ENCODE peak calls at places on chromosome 10, in four cellular contexts. One of them, this sample, is unnamed. For H3K36me3, the result is how much of the 10 kb centered on the place peaks cover.

GRCh38 chr10:28984431-28984830 is 304.4 kb upstream of the LYZL1 start:
- DNase-seq in cardiac muscle cell: peak
- DNase-seq in fibroblast of lung: peak
- DNase-seq in pancreas: peak
- DNase-seq in this sample: peak

GRCh38 chr10:71945819-71946474 is 18.2 kb upstream of the CHST3 start:
- DNase-seq in pancreas: no peak
- DNase-seq in fibroblast of lung: peak
- DNase-seq in cardiac muscle cell: no peak
- DNase-seq in this sample: no peak

GRCh38 chr10:103629581-103629980 is 136.1 kb downstream of the NEURL1 start:
- DNase-seq in pancreas: no peak
- DNase-seq in fibroblast of lung: no peak
- DNase-seq in cardiac muscle cell: no peak
- DNase-seq in this sample: no peak

GRCh38 chr10:93815304-93816091 is 57.8 kb downstream of the LGI1 start:
- DNase-seq in cardiac muscle cell: no peak
- DNase-seq in pancreas: no peak
- DNase-seq in fibroblast of lung: no peak
- DNase-seq in this sample: no peak

GRCh38 chr10:66844176-66844947 is 81.5 kb upstream of the LRRTM3 start:
- DNase-seq in cardiac muscle cell: peak
- DNase-seq in fibroblast of lung: peak
- DNase-seq in pancreas: no peak
- DNase-seq in this sample: no peak

GRCh38 chr10:58017719-58018367 is 249.9 kb downstream of the IPMK start:
- DNase-seq in cardiac muscle cell: peak
- DNase-seq in pancreas: no peak
- DNase-seq in fibroblast of lung: peak
- DNase-seq in this sample: no peak

GRCh38 chr10:24201503-24202180 is 7.3 kb upstream of the KIAA1217 start:
- DNase-seq in fibroblast of lung: no peak
- DNase-seq in pancreas: no peak
- DNase-seq in cardiac muscle cell: no peak
- DNase-seq in this sample: peak

GRCh38 chr10:96496281-96496925 is 17.3 kb downstream of the TLL2 start:
- DNase-seq in pancreas: no peak
- DNase-seq in cardiac muscle cell: peak
- DNase-seq in fibroblast of lung: peak
- DNase-seq in this sample: no peak

GRCh38 chr10:70674560-70675495 is 2.5 kb downstream of the ADAMTS14 start:
- DNase-seq in pancreas: no peak
- DNase-seq in fibroblast of lung: no peak
- DNase-seq in cardiac muscle cell: no peak
- DNase-seq in this sample: no peak

GRCh38 chr10:110834622-110835219 is 37.0 kb upstream of the PDCD4 start:
- DNase-seq in pancreas: peak
- DNase-seq in fibroblast of lung: no peak
- DNase-seq in cardiac muscle cell: peak
- DNase-seq in this sample: peak

GRCh38 chr10:22103701-22104100 is 100.2 kb upstream of the DNAJC1 start:
- DNase-seq in fibroblast of lung: peak
- DNase-seq in pancreas: no peak
- DNase-seq in cardiac muscle cell: peak
- DNase-seq in this sample: no peak

GRCh38 chr10:103665439-103665838 is 171.9 kb downstream of the NEURL1 start:
- DNase-seq in pancreas: no peak
- DNase-seq in fibroblast of lung: no peak
- DNase-seq in cardiac muscle cell: no peak
- DNase-seq in this sample: no peak

GRCh38 chr10:92688927-92689662 is 660 bp upstream of the HHEX start:
- DNase-seq in fibroblast of lung: peak
- DNase-seq in cardiac muscle cell: peak
- DNase-seq in pancreas: no peak
- DNase-seq in this sample: peak

GRCh38 chr10:34001831-34002230 is 667.4 kb upstream of the NRP1 start:
- DNase-seq in pancreas: no peak
- DNase-seq in fibroblast of lung: no peak
- DNase-seq in cardiac muscle cell: no peak
- DNase-seq in this sample: no peak

GRCh38 chr10:96235326-96236089 is 35.9 kb downstream of the BLNK start:
- DNase-seq in cardiac muscle cell: no peak
- DNase-seq in fibroblast of lung: no peak
- DNase-seq in pancreas: no peak
- DNase-seq in this sample: no peak

GRCh38 chr10:112815238-112816032 is 134.6 kb upstream of the TCF7L2 start:
- DNase-seq in cardiac muscle cell: peak
- DNase-seq in fibroblast of lung: peak
- DNase-seq in pancreas: no peak
- DNase-seq in this sample: no peak

GRCh38 chr10:97321032-97321806 is 2.1 kb downstream of the FRAT1 start:
- DNase-seq in fibroblast of lung: no peak
- DNase-seq in pancreas: peak
- DNase-seq in cardiac muscle cell: no peak
- DNase-seq in this sample: peak

GRCh38 chr10:21950566-21950965 is 53.0 kb downstream of the DNAJC1 start:
- DNase-seq in cardiac muscle cell: peak
- DNase-seq in pancreas: no peak
- DNase-seq in fibroblast of lung: no peak
- DNase-seq in this sample: no peak

GRCh38 chr10:42743697-42744096 is 38.9 kb upstream of the BMS1 start:
- DNase-seq in pancreas: no peak
- DNase-seq in cardiac muscle cell: no peak
- DNase-seq in fibroblast of lung: no peak
- DNase-seq in this sample: no peak

GRCh38 chr10:49292565-49293207 is 6.3 kb upstream of the C10orf71 start:
- DNase-seq in fibroblast of lung: no peak
- DNase-seq in pancreas: no peak
- DNase-seq in cardiac muscle cell: no peak
- DNase-seq in this sample: no peak

GRCh38 chr10:116274141-116274861 is 1.3 kb upstream of the GFRA1 start:
- DNase-seq in cardiac muscle cell: no peak
- DNase-seq in pancreas: no peak
- DNase-seq in fibroblast of lung: peak
- DNase-seq in this sample: no peak

GRCh38 chr10:13354783-13355182 is 6.7 kb upstream of the SEPHS1 start:
- DNase-seq in cardiac muscle cell: no peak
- DNase-seq in pancreas: no peak
- DNase-seq in fibroblast of lung: no peak
- DNase-seq in this sample: no peak

GRCh38 chr10:51063659-51064535 is 10.4 kb upstream of the PRKG1 start:
- DNase-seq in cardiac muscle cell: peak
- DNase-seq in pancreas: no peak
- DNase-seq in fibroblast of lung: peak
- DNase-seq in this sample: no peak

GRCh38 chr10:112083526-112083925 is 100.0 kb downstream of the GPAM start:
- DNase-seq in pancreas: no peak
- DNase-seq in fibroblast of lung: no peak
- DNase-seq in cardiac muscle cell: no peak
- DNase-seq in this sample: no peak

GRCh38 chr10:110609592-110609991 is 34.5 kb upstream of the RBM20 start:
- DNase-seq in cardiac muscle cell: no peak
- DNase-seq in fibroblast of lung: no peak
- DNase-seq in pancreas: no peak
- DNase-seq in this sample: no peak

GRCh38 chr10:63143984-63144383 is 10.9 kb downstream of the NRBF2 start:
- DNase-seq in fibroblast of lung: no peak
- DNase-seq in pancreas: no peak
- DNase-seq in cardiac muscle cell: no peak
- DNase-seq in this sample: no peak

GRCh38 chr10:3460420-3461128 is 288.0 kb upstream of the PITRM1 start:
- DNase-seq in pancreas: no peak
- DNase-seq in fibroblast of lung: no peak
- DNase-seq in cardiac muscle cell: no peak
- DNase-seq in this sample: no peak

GRCh38 chr10:16986406-16987128 is 143.0 kb downstream of the CUBN start:
- DNase-seq in pancreas: no peak
- DNase-seq in cardiac muscle cell: peak
- DNase-seq in fibroblast of lung: peak
- DNase-seq in this sample: no peak

GRCh38 chr10:17003151-17003550 is 126.5 kb downstream of the CUBN start:
- DNase-seq in fibroblast of lung: peak
- DNase-seq in cardiac muscle cell: peak
- DNase-seq in pancreas: no peak
- DNase-seq in this sample: no peak

GRCh38 chr10:14276200-14276599 is 54.5 kb downstream of the FRMD4A start:
- DNase-seq in pancreas: no peak
- DNase-seq in cardiac muscle cell: no peak
- DNase-seq in fibroblast of lung: no peak
- DNase-seq in this sample: no peak

GRCh38 chr10:91901784-91902677 is 7.3 kb downstream of the FGFBP3 start:
- DNase-seq in pancreas: no peak
- DNase-seq in fibroblast of lung: peak
- DNase-seq in cardiac muscle cell: peak
- DNase-seq in this sample: peak

GRCh38 chr10:74799840-74800239 is 26.6 kb upstream of the KAT6B start:
- DNase-seq in cardiac muscle cell: peak
- DNase-seq in pancreas: no peak
- DNase-seq in fibroblast of lung: peak
- DNase-seq in this sample: no peak

GRCh38 chr10:28241766-28242399 is 61.0 kb downstream of the MPP7 start:
- DNase-seq in cardiac muscle cell: peak
- DNase-seq in fibroblast of lung: peak
- DNase-seq in pancreas: no peak
- DNase-seq in this sample: no peak

GRCh38 chr10:74917481-74918077 is 91.2 kb downstream of the KAT6B start:
- DNase-seq in cardiac muscle cell: peak
- DNase-seq in fibroblast of lung: peak
- DNase-seq in pancreas: no peak
- DNase-seq in this sample: no peak

GRCh38 chr10:76012928-76013327 is 581.5 kb downstream of the LRMDA start:
- DNase-seq in cardiac muscle cell: no peak
- DNase-seq in fibroblast of lung: no peak
- DNase-seq in pancreas: no peak
- DNase-seq in this sample: no peak

GRCh38 chr10:59870152-59870551 is 36.2 kb downstream of the CCDC6 start:
- DNase-seq in pancreas: no peak
- DNase-seq in cardiac muscle cell: no peak
- DNase-seq in fibroblast of lung: no peak
- DNase-seq in this sample: no peak

GRCh38 chr10:95688648-95689047 is 5.1 kb downstream of the TCTN3 start:
- DNase-seq in cardiac muscle cell: no peak
- DNase-seq in pancreas: no peak
- DNase-seq in fibroblast of lung: no peak
- DNase-seq in this sample: no peak

DNA sequence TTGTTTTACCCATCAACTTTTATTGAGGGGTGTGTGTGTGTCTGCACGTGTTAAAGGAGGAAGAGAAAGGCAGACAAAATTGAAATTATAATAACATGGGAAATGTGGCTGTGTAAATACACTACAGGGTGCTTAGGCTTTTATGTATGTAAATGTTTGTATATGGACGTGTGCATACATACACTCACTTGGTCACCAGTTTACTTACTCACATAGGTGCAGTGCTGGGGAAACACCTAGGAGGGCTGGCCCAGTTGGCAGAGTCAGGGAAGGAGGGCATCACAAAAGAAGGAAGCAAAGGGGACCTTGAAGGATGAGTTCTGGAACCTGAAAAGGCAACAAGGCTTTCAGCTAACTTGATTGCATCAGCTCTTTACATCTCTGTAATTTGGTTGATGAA is 10.0 kb downstream of the WDR11 start:
- DNase-seq in fibroblast of lung: no peak
- DNase-seq in pancreas: no peak
- DNase-seq in cardiac muscle cell: no peak
- DNase-seq in this sample: peak
- H3K36me3 ChIP-seq in fibroblast of lung: under half
- H3K36me3 ChIP-seq in pancreas: under half
- H3K36me3 ChIP-seq in cardiac muscle cell: half or more
- H3K36me3 ChIP-seq in this sample: under half

GRCh38 chr10:6203331-6204062 is 765 bp downstream of the PFKFB3 start:
- DNase-seq in cardiac muscle cell: peak
- DNase-seq in fibroblast of lung: peak
- DNase-seq in pancreas: peak
- DNase-seq in this sample: peak
- TF ChIP-seq CTCF in cardiac muscle cell: no peak
- TF ChIP-seq CTCF in fibroblast of lung: no peak
- TF ChIP-seq CTCF in pancreas: no peak
- TF ChIP-seq CTCF in this sample: no peak

GRCh38 chr10:43912469-43912868 is 263.8 kb upstream of the ZNF32 start:
- DNase-seq in pancreas: no peak
- DNase-seq in fibroblast of lung: no peak
- DNase-seq in cardiac muscle cell: no peak
- DNase-seq in this sample: no peak
- H3K4me3 ChIP-seq in pancreas: no peak
- H3K4me3 ChIP-seq in fibroblast of lung: no peak
- H3K4me3 ChIP-seq in cardiac muscle cell: no peak
- H3K4me3 ChIP-seq in this sample: no peak

DNA sequence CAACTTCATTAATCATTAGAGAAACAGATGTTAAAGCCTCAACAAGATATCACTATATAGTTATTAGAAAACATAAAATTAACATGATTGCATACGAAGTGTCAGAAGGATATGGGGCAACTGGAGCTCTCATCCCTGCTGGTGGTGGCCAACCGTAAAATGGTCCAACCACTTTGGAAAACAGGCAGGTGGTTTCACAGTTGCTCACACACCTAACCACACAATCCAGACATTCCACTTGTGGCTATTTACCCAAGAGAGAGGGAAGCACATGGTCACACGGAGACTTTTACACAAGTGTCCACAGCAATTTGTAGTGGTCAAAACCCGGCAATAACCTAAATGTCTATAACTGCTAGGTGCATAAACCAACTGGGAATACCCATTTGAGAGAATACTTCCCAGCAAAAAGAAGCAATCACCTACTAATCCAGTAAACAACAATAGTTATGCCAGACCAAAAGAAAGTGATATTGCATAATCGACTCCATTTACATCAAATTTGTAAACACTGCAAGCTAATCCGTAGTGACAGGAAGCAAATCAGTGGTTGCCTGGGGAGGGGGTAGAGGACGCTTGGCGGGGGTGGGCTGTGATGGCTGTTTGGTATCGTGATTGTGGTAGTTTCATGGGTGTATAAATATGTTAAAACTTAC is 91.8 kb downstream of the LARP4B start:
- DNase-seq in pancreas: no peak
- DNase-seq in fibroblast of lung: no peak
- DNase-seq in cardiac muscle cell: no peak
- DNase-seq in this sample: no peak
- H3K36me3 ChIP-seq in pancreas: under half
- H3K36me3 ChIP-seq in fibroblast of lung: under half
- H3K36me3 ChIP-seq in cardiac muscle cell: under half
- H3K36me3 ChIP-seq in this sample: under half